ENCODE peak calls at places on chromosomes 11 and 22, in seven cellular contexts. A is right lobe of liver, G is body of pancreas, L is adrenal gland, W is H1, F is A549, E is HepG2. N is an unnamed sample.
A peak's percentile ranks its signal among the peaks of the same experiment; 100 is the strongest.

GRCh38 chr22:46593996-46594946 is 25.9 kb upstream of the GRAMD4 start:
- DNase-seq in E (no peak), L (no peak), F (no peak), W (no peak), A (no peak), G (no peak), N (no peak)

GRCh38 chr11:134668796-134669195 is 256.8 kb upstream of the B3GAT1 start:
- DNase-seq in A (no peak), L (no peak), W (no peak), G (no peak), F (no peak), E (no peak), N (no peak)

GRCh38 chr11:536841-537621 is at the start of gene LRRC56:
- DNase-seq in W (peak; percentile 88), L (peak; percentile 79), G (peak; percentile 93), F (peak; percentile 51), E (peak; percentile 81), A (peak; percentile 91), N (peak; percentile 90)

GRCh38 chr22:41768420-41768819 is 32.1 kb upstream of the CCDC134 start:
- DNase-seq in A (no peak), L (no peak), E (no peak), F (no peak), W (no peak), G (no peak), N (no peak)

GRCh38 chr11:113551645-113552044 is 76.4 kb upstream of the DRD2 start:
- DNase-seq in L (no peak), A (no peak), E (no peak), F (no peak), W (no peak), G (no peak), N (no peak)

GRCh38 chr11:117058761-117059233 is 39.4 kb downstream of the SIK3 start:
- DNase-seq in A (no peak), W (no peak), L (no peak), F (no peak), G (no peak), E (no peak), N (no peak)

GRCh38 chr11:46277313-46277622 is 194 bp upstream of the CREB3L1 start:
- DNase-seq in L (no peak), W (no peak), E (no peak), G (peak; percentile 88), F (no peak), A (no peak), N (no peak)

GRCh38 chr11:406796-407650 is 7.8 kb downstream of the SIGIRR start:
- DNase-seq in E (no peak), F (peak; percentile 90), G (peak; percentile 80), L (peak; percentile 71), W (peak; percentile 88), A (peak; percentile 94), N (no peak)

GRCh38 chr11:15843309-15843857 is 513.0 kb downstream of the SOX6 start:
- DNase-seq in W (no peak), A (no peak), F (no peak), G (no peak), L (no peak), E (no peak), N (no peak)

GRCh38 chr11:72576196-72576595 is 98.0 kb downstream of the PDE2A start:
- DNase-seq in G (no peak), E (no peak), W (no peak), A (peak; percentile 28), F (no peak), L (no peak), N (peak; percentile 37)

GRCh38 chr11:26219506-26220117 is 112.3 kb upstream of the ANO3 start:
- DNase-seq in L (no peak), W (no peak), F (no peak), G (no peak), A (no peak), E (no peak), N (no peak)

GRCh38 chr11:86592047-86592564 is 80.3 kb downstream of the ME3 start:
- DNase-seq in A (no peak), F (no peak), G (no peak), L (no peak), W (no peak), E (no peak), N (no peak)

GRCh38 chr11:69380451-69380901 is 86.5 kb downstream of the MYEOV start:
- DNase-seq in A (peak; percentile 30), E (no peak), L (no peak), W (no peak), G (no peak), F (no peak), N (peak; percentile 66)
- H3K4me1 ChIP-seq in A (no peaks in the 10 kb centered on the region), E (peaks cover 18% of the 10 kb centered on the region), L (no peaks in the 10 kb centered on the region), W (no peaks in the 10 kb centered on the region), G (no peaks in the 10 kb centered on the region), F (peaks cover 12% of the 10 kb centered on the region), N (peaks cover 37% of the 10 kb centered on the region)

DNA sequence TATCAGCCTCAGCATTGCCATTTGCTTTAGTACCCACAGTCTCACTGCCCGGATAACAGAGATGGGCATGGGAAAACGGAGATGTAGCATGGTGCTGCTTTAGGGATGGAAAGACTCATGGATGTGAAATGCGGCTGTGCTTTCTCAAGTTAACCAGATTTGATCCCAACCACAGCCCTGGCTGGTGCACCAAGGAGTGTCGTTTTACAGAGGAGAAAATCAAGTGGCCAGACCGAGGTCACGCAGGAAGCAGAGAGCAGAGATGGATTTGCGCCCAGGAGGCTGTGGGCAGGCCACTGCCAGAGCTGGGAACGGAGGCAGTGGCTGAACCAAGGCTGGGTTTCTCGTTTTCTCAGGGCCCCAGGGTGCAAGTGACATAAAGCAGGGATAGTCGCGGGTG is 9.0 kb downstream of the MB start:
- DNase-seq in A (no peak), W (no peak), G (no peak), E (no peak), L (no peak), F (no peak), N (no peak)
- TF ChIP-seq POLR2A in A (no peak), W (no peak), G (no peak), E (no peak), L (no peak), F (no peak), N (no peak)

GRCh38 chr22:40712311-40712710 is 33.0 kb downstream of the MCHR1 start:
- DNase-seq in W (no peak), E (no peak), F (no peak), A (no peak), L (no peak), G (no peak), N (no peak)

GRCh38 chr22:40709752-40710413 is 30.6 kb downstream of the MCHR1 start:
- DNase-seq in F (peak; percentile 51), L (peak; percentile 49), A (no peak), G (no peak), W (no peak), E (no peak), N (no peak)

GRCh38 chr22:40707154-40707553 is 27.9 kb downstream of the MCHR1 start:
- DNase-seq in W (no peak), F (no peak), G (no peak), L (no peak), E (no peak), A (no peak), N (no peak)

GRCh38 chr22:40705918-40706682 is 26.8 kb downstream of the MCHR1 start:
- DNase-seq in G (no peak), L (no peak), F (no peak), A (no peak), E (no peak), W (no peak), N (no peak)

DNA sequence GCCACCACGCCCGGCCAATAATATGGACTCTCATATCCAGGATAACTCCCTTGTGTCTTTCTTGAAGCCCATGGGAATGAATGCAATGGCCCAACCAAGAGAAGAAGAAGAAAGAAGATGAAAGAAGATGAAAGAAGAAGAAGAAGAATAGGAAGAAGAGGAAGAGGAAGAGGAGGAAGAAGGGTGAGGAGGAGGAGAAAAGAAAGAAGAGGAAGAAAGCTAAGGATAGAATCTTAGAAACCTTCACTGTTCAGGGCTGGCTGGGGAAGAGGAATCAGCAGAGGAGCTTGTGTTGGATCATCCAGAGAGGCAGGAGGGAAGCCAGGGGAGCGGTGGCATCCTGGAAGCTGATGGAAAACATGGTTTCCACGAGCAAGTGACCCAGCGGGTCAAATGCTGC is 28.9 kb downstream of the MCHR1 start:
- DNase-seq in F (no peak), L (no peak), G (no peak), E (no peak), W (no peak), A (no peak), N (no peak)
- H3K27ac ChIP-seq in F (no peak overlapping the region), L (no peak overlapping the region), G (no peak overlapping the region), E (no peak overlapping the region), W (no peak overlapping the region), A (no peak overlapping the region), N (no peak overlapping the region)

GRCh38 chr11:32658639-32659406 is 75.2 kb downstream of the EIF3M start:
- DNase-seq in L (no peak), E (no peak), W (no peak), A (no peak), G (no peak), F (no peak), N (no peak)
- H3K4me1 ChIP-seq in L (no peaks in the 10 kb centered on the region), E (no peaks in the 10 kb centered on the region), W (no peaks in the 10 kb centered on the region), A (no peaks in the 10 kb centered on the region), G (no peaks in the 10 kb centered on the region), F (peaks cover 6% of the 10 kb centered on the region), N (no peaks in the 10 kb centered on the region)

GRCh38 chr11:10310301-10310841 is 5.5 kb downstream of the ADM start:
- DNase-seq in W (no peak), L (no peak), E (no peak), A (no peak), G (no peak), F (peak; percentile 30), N (no peak)

GRCh38 chr11:10307022-10307410 is 2.1 kb downstream of the ADM start:
- DNase-seq in F (peak; percentile 85), L (no peak), A (no peak), G (no peak), E (peak; percentile 27), W (no peak), N (no peak)

GRCh38 chr11:10307411-10308207 is 2.7 kb downstream of the ADM start:
- DNase-seq in W (peak; percentile 93), G (peak; percentile 83), A (peak; percentile 90), E (peak; percentile 71), F (peak; percentile 93), L (peak; percentile 92), N (peak; percentile 91)

GRCh38 chr11:10309163-10310093 is 4.6 kb downstream of the ADM start:
- DNase-seq in G (peak; percentile 92), W (no peak), A (peak; percentile 88), F (peak; percentile 82), E (peak; percentile 74), L (peak; percentile 91), N (no peak)

GRCh38 chr11:10308208-10308954 is 3.5 kb downstream of the ADM start:
- DNase-seq in F (no peak), A (no peak), E (no peak), G (no peak), W (no peak), L (no peak), N (no peak)
- TF ChIP-seq POLR2A in F (no peak), A (no peak), E (no peak), G (no peak), W (no peak), L (peak; percentile 41), N (no peak)

N was measured in suprapubic skin.